ENCODE peak calls at places on chromosomes 6 and 20, in ten cellular contexts. P is substantia nigra; Y is iris pigment epithelial cell; S is SIG-M5; X is naive thymus-derived CD8-positive, alpha-beta T cell; I is AG09309; M is left cardiac atrium; N is ureter; Q is activated CD4-positive, alpha-beta T cell treated with anti-CD3 and anti-CD28 coated beads, Interleukin-2, amount 50 U/mL, for 48 hours; D is D721Med. H is an unnamed sample.

GRCh38 chr6:130776287-130776925 is 50.8 kb upstream of the SMLR1 start:
- DNase-seq in P (no peak), Y (peak; percentile 15), S (no peak), X (no peak), I (no peak), M (no peak), N (no peak), Q (no peak), D (no peak), H (no peak)

GRCh38 chr6:127971945-127972391 is 71.1 kb upstream of the THEMIS start:
- DNase-seq in P (no peak), Y (peak; percentile 94), S (no peak), X (peak; percentile 58), I (peak; percentile 46), M (no peak), N (no peak), Q (peak; percentile 43), D (no peak), H (peak; percentile 57)

GRCh38 chr6:92132446-92132845 is 1286.9 kb downstream of the EPHA7 start:
- DNase-seq in P (no peak), Y (peak; percentile 3), S (no peak), X (no peak), I (no peak), M (no peak), N (no peak), Q (no peak), D (no peak), H (no peak)

GRCh38 chr6:129853996-129854711 is 7.0 kb downstream of the TMEM244 start:
- DNase-seq in P (no peak), Y (peak; percentile 78), S (no peak), X (no peak), I (no peak), M (no peak), N (no peak), Q (no peak), D (no peak), H (peak; percentile 58)

GRCh38 chr20:48460681-48461080 is 367.1 kb downstream of the PREX1 start:
- DNase-seq in P (no peak), Y (no peak), S (no peak), X (no peak), I (no peak), M (no peak), N (no peak), Q (no peak), D (no peak), H (no peak)

GRCh38 chr6:31769684-31770371 is 7.3 kb downstream of the VWA7 start:
- DNase-seq in P (no peak), Y (peak; percentile 53), S (no peak), X (peak; percentile 61), I (no peak), M (peak; percentile 57), N (peak; percentile 70), Q (peak; percentile 92), D (peak; percentile 73), H (peak; percentile 64)

GRCh38 chr20:48621256-48622078 is 206.3 kb downstream of the PREX1 start:
- DNase-seq in P (no peak), Y (peak; percentile 31), S (no peak), X (no peak), I (no peak), M (peak; percentile 20), N (no peak), Q (no peak), D (no peak), H (peak; percentile 51)

GRCh38 chr6:134600671-134601070 is 282.8 kb upstream of the SGK1 start:
- DNase-seq in P (no peak), Y (no peak), S (no peak), X (no peak), I (no peak), M (no peak), N (no peak), Q (no peak), D (no peak), H (no peak)

GRCh38 chr20:57124800-57125399 is 141.5 kb downstream of the BMP7 start:
- DNase-seq in P (no peak), Y (no peak), S (no peak), X (no peak), I (no peak), M (no peak), N (no peak), Q (no peak), D (no peak), H (no peak)

GRCh38 chr6:147508871-147509608 is 550 bp downstream of the SAMD5 start:
- DNase-seq in P (no peak), Y (no peak), S (no peak), X (no peak), I (no peak), M (no peak), N (no peak), Q (peak; percentile 10), D (no peak), H (no peak)

GRCh38 chr6:165231581-165232276 is 77.7 kb downstream of the C6orf118 start:
- DNase-seq in P (no peak), Y (no peak), S (no peak), X (no peak), I (peak; percentile 55), M (no peak), N (no peak), Q (no peak), D (no peak), H (peak; percentile 78)

GRCh38 chr20:64163776-64164122 is 503 bp upstream of the MYT1 start:
- DNase-seq in P (no peak), Y (no peak), S (no peak), X (no peak), I (no peak), M (no peak), N (no peak), Q (no peak), D (no peak), H (no peak)

GRCh38 chr20:19024296-19025035 is 188.0 kb upstream of the SLC24A3 start:
- DNase-seq in P (no peak), Y (no peak), S (no peak), X (no peak), I (no peak), M (no peak), N (peak; percentile 32), Q (no peak), D (no peak), H (no peak)

GRCh38 chr6:167295495-167296292 is 4.6 kb downstream of the UNC93A start:
- DNase-seq in P (no peak), Y (no peak), S (no peak), X (no peak), I (no peak), M (no peak), N (no peak), Q (no peak), D (no peak), H (no peak)

H was measured in cardiac fibroblast.